ENCODE peak calls at places on chromosomes 5 and 9, in four cellular contexts. C, D, I and K are unnamed samples.

GRCh38 chr9:22170162-22170932 is 161.2 kb upstream of the CDKN2B start:
- DNase-seq in D (no peak), C (no peak), I (no peak), K (no peak)

GRCh38 chr9:107733530-107733907 is 243.9 kb upstream of the KLF4 start:
- DNase-seq in D (no peak), C (peak), I (no peak), K (no peak)

GRCh38 chr5:125409101-125409495 is 662.7 kb upstream of the ZNF608 start:
- DNase-seq in I (no peak), C (no peak), D (no peak), K (no peak)

GRCh38 chr9:38371495-38371894 is 21.0 kb upstream of the ALDH1B1 start:
- DNase-seq in C (peak), D (no peak), I (peak), K (peak)

GRCh38 chr5:150595466-150596031 is 44.9 kb upstream of the SYNPO start:
- DNase-seq in I (no peak), D (no peak), C (no peak), K (no peak)

GRCh38 chr5:10593531-10594181 is 29.8 kb downstream of the ANKRD33B start:
- DNase-seq in D (no peak), I (no peak), C (no peak), K (no peak)

GRCh38 chr5:39167141-39167972 is 52.0 kb downstream of the FYB1 start:
- DNase-seq in D (no peak), C (no peak), I (no peak), K (no peak)

GRCh38 chr5:149807614-149808013 is 77.5 kb downstream of the PPARGC1B start:
- DNase-seq in I (no peak), C (no peak), D (no peak), K (no peak)

GRCh38 chr5:133912951-133913350 is 55.5 kb downstream of the C5orf15 start:
- DNase-seq in C (no peak), D (no peak), I (no peak), K (no peak)

GRCh38 chr9:113602126-113603119 is 138.9 kb downstream of the RGS3 start:
- DNase-seq in C (peak), I (peak), D (no peak), K (peak)

GRCh38 chr5:134511796-134512660 is 13.4 kb upstream of the JADE2 start:
- DNase-seq in I (no peak), D (no peak), C (peak), K (no peak)

GRCh38 chr9:26983340-26983739 is 22.1 kb downstream of the LRRC19 start:
- DNase-seq in I (no peak), C (no peak), D (no peak), K (no peak)

GRCh38 chr9:93154293-93154903 is 20.3 kb upstream of the NINJ1 start:
- DNase-seq in I (peak), D (peak), C (no peak), K (peak)

GRCh38 chr9:116155700-116156045 is 2.1 kb downstream of the PAPPA start:
- DNase-seq in I (no peak), D (no peak), C (no peak), K (no peak)

GRCh38 chr5:145941677-145942130 is 5.3 kb downstream of the SH3RF2 start:
- DNase-seq in D (no peak), I (no peak), C (no peak), K (no peak)

GRCh38 chr9:37336150-37336549 is 86.3 kb upstream of the GRHPR start:
- DNase-seq in C (no peak), D (no peak), I (no peak), K (no peak)

GRCh38 chr5:144191461-144191860 is 20.8 kb downstream of the KCTD16 start:
- DNase-seq in I (no peak), D (no peak), C (no peak), K (no peak)

GRCh38 chr5:150651924-150652688 is 8.9 kb upstream of the MYOZ3 start:
- DNase-seq in D (no peak), C (no peak), I (no peak), K (no peak)

GRCh38 chr5:76290321-76290757 is 112.7 kb upstream of the IQGAP2 start:
- DNase-seq in D (no peak), C (peak), I (no peak), K (no peak)

GRCh38 chr5:115838885-115839518 is 2.4 kb downstream of the ATG12 start:
- DNase-seq in I (peak), C (no peak), D (no peak), K (peak)

GRCh38 chr9:34547960-34548603 is 25.3 kb upstream of the ENHO start:
- DNase-seq in C (peak), D (peak), I (peak), K (peak)

GRCh38 chr9:82982271-82982880 is 80.6 kb downstream of the RASEF start:
- DNase-seq in D (no peak), C (no peak), I (no peak), K (no peak)

GRCh38 chr5:22079002-22079401 is 774.1 kb downstream of the CDH12 start:
- DNase-seq in I (no peak), D (no peak), C (no peak), K (no peak)

GRCh38 chr9:71854811-71855210 is 56.2 kb downstream of the ABHD17B start:
- DNase-seq in I (no peak), D (no peak), C (no peak), K (no peak)

GRCh38 chr5:176391479-176391878 is 2.9 kb downstream of the HIGD2A start:
- DNase-seq in D (no peak), I (no peak), C (no peak), K (no peak)

GRCh38 chr9:9536481-9536880 is 1076.3 kb downstream of the PTPRD start:
- DNase-seq in D (no peak), I (no peak), C (no peak), K (no peak)

GRCh38 chr5:159067201-159067600 is 32.5 kb downstream of the EBF1 start:
- DNase-seq in C (no peak), D (no peak), I (no peak), K (no peak)

GRCh38 chr5:143207563-143208364 is 195.7 kb downstream of the NR3C1 start:
- DNase-seq in D (no peak), C (no peak), I (no peak), K (no peak)

GRCh38 chr5:14472986-14473567 is 108.5 kb upstream of the OTULINL start:
- DNase-seq in I (no peak), C (no peak), D (no peak), K (no peak)

GRCh38 chr5:163586431-163587033 is 81.1 kb downstream of the MAT2B start:
- DNase-seq in C (no peak), D (no peak), I (no peak), K (no peak)

GRCh38 chr9:97059661-97060060 is 20.7 kb upstream of the CTSV start:
- DNase-seq in C (no peak), I (no peak), D (no peak), K (no peak)

GRCh38 chr5:76365558-76365957 is 37.5 kb upstream of the IQGAP2 start:
- DNase-seq in I (no peak), C (no peak), D (no peak), K (no peak)

GRCh38 chr5:178839319-178839704 is 20.4 kb upstream of the ZNF354B start:
- DNase-seq in I (no peak), C (peak), D (peak), K (no peak)

DNA sequence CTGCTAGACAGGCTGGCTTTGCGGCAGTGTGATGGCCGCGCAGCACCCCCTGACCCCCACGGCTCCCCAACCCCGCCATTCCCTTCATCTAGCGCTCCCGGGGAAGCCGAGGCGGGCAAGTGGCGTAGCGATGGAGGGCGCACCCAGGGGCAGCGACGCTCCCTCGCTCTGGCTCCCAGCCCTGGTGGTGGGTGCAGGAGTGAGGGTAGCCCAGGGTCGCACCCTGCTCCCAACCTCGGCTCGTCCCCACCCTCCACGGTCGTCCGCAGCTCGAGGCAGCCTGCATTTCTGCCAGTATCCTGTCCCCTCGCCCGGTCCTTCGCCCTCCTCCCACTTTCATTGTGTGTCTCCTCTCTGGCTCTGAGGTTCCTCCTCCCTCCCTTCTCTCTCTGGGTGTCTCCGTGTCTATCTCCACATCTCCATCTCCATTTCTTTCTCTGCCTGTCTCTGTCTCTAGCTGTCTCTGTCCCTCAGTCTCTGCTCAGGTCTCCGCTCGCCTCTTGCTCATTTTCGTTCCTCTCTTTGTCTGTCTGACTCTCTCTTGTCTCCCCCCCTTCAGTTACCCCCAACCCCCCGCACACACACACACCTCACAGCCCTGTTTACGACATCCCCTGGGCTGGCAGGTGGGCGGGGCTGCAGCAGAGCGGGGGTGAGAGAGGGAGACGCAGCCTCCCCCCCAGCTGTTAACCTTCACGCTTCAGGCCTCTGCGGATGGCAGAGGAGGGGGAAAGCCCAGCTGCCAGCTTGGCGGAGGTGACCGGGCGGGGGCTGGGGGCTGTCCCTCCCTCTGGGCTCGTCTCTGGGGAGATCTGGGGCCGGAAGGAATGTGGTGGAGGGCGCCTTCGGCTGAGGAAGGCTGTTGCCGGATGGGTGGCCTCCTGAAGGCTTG is 48.7 kb upstream of the PSD2 start:
- DNase-seq in D (no peak), I (peak), C (peak), K (peak)
- TF ChIP-seq CTCF in D (no peak), I (no peak), C (no peak), K (no peak)

DNA sequence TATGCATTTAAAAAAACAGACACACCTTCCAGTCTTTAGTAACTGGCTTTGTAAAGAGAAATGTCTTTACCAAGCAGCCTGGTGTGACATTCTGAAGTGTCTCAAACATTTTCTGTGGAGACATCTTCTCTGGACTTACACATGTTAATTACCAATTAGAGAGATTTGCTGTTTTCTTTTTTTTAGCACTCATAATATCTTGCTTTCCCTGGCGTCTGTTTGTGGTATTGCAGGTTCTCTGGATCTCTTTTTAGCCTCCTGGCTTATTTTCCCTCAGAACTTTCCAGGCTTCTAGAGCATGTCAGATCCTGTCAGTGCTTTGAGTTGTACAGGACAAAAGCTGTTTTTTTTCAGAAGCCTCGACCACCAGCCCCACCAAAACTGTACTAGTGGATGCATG is 92.5 kb downstream of the MSX2 start:
- DNase-seq in C (no peak), I (no peak), D (no peak), K (no peak)
- TF ChIP-seq CTCF in C (no peak), I (no peak), D (peak), K (no peak)

GRCh38 chr5:137201876-137202275 is 297.2 kb downstream of the SPOCK1 start:
- DNase-seq in C (no peak), D (no peak), I (no peak), K (no peak)
- TF ChIP-seq CTCF in C (no peak), D (no peak), I (no peak), K (no peak)

DNA sequence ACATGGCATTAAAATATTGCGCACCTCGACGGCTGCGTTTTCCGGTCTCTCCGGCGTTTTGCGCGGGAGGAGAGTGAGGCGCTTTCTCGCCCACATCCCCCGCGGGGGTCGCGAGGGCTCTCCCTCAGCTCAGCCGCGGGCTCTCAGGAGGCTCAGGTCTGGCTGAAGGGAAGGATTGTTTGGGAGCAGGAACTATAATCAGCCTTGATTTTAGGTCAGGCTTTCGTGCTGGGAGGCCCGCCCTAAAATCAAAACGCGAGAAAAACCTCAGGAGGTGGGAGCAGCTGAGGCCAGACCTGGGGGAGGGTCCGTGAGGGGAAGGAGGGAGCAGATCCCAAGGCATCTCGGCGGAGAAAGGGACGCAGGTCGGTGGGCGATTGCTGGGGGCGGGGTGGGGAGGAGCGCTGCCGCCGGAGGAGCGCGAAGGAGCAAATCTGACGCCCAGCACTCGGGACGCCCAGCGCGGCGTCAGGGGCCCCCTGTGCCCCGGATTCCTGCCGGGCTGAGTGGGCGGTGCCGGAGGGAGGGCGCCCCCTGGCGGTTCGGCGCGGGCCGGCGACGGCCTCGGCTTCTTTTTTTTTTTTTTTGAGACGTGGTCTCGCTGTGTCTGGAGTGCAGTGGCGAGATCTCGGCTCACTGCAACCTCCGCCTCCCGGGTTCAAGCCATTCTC is 18.7 kb upstream of the RNF130 start:
- DNase-seq in D (peak), C (peak), I (peak), K (peak)
- TF ChIP-seq CTCF in D (peak), C (no peak), I (peak), K (peak)